ENCODE peak calls at places on chromosomes 5 and 9, in eight cellular contexts. M is heart left ventricle, W is tibial nerve, S is upper lobe of right lung, T is fibroblast of lung, V is A549, L is IMR-90, N is astrocyte. R is an unnamed sample. For H3K4me1, the result is how much of the 10 kb centered on the place peaks cover.

GRCh38 chr5:170737591-170737990 is 45.9 kb upstream of the GABRP start:
- DNase-seq in S (no peak), W (no peak), N (no peak), L (no peak), V (no peak), M (no peak), T (no peak), R (no peak)

GRCh38 chr5:129905467-129906176 is 1.4 kb downstream of the CHSY3 start:
- DNase-seq in S (no peak), N (no peak), T (peak), V (peak), M (peak), W (peak), L (peak), R (no peak)

GRCh38 chr5:135705230-135705631 is 126.4 kb upstream of the CXCL14 start:
- DNase-seq in T (peak), W (no peak), L (peak), S (no peak), M (no peak), V (no peak), N (peak), R (no peak)

GRCh38 chr9:124754289-124754688 is 16.8 kb downstream of the NR6A1 start:
- DNase-seq in W (no peak), T (peak), S (no peak), L (peak), V (peak), N (no peak), M (no peak), R (no peak)

GRCh38 chr5:10652151-10652550 is 88.3 kb downstream of the ANKRD33B start:
- DNase-seq in M (no peak), T (peak), L (peak), V (no peak), N (no peak), S (no peak), W (no peak), R (no peak)

GRCh38 chr9:77594963-77595362 is 53.2 kb downstream of the GNA14 start:
- DNase-seq in S (no peak), V (peak), L (no peak), W (no peak), N (no peak), M (no peak), T (no peak), R (no peak)

GRCh38 chr9:68931821-68932220 is 82.1 kb downstream of the PRKACG start:
- DNase-seq in T (no peak), V (no peak), S (no peak), N (no peak), L (no peak), M (no peak), W (no peak), R (no peak)

GRCh38 chr9:17121264-17121663 is 13.6 kb upstream of the CNTLN start:
- DNase-seq in V (no peak), T (no peak), M (no peak), N (no peak), S (no peak), L (no peak), W (no peak), R (no peak)

GRCh38 chr9:91048739-91049138 is 247.1 kb downstream of the SYK start:
- DNase-seq in V (no peak), L (no peak), M (no peak), W (no peak), S (no peak), T (no peak), N (no peak), R (no peak)

GRCh38 chr9:133143639-133144141 is 20.0 kb downstream of the GBGT1 start:
- DNase-seq in V (no peak), S (no peak), W (no peak), T (no peak), N (no peak), M (no peak), L (no peak), R (no peak)

GRCh38 chr9:122572456-122572855 is 10.7 kb downstream of the OR1L8 start:
- DNase-seq in L (no peak), M (no peak), W (no peak), N (no peak), S (no peak), T (no peak), V (no peak), R (no peak)

GRCh38 chr5:39194466-39195136 is 24.8 kb downstream of the FYB1 start:
- DNase-seq in W (no peak), N (peak), L (peak), V (peak), M (no peak), S (no peak), T (peak), R (no peak)

GRCh38 chr9:131530546-131530929 is 525 bp downstream of the UCK1 start:
- DNase-seq in T (no peak), L (peak), S (peak), W (peak), M (no peak), N (no peak), V (peak), R (no peak)

GRCh38 chr9:123772374-123772773 is 157.6 kb downstream of the DENND1A start:
- DNase-seq in V (no peak), L (no peak), S (no peak), N (no peak), T (no peak), W (no peak), M (no peak), R (no peak)

GRCh38 chr9:84187090-84187489 is 153.5 kb downstream of the SLC28A3 start:
- DNase-seq in T (no peak), N (peak), M (no peak), W (no peak), V (no peak), L (no peak), S (no peak), R (no peak)

GRCh38 chr9:109203761-109204360 is 36.8 kb upstream of the FRRS1L start:
- DNase-seq in S (no peak), M (no peak), L (no peak), N (no peak), W (no peak), V (no peak), T (no peak), R (no peak)

GRCh38 chr9:36846621-36847020 is 187.4 kb downstream of the PAX5 start:
- DNase-seq in V (no peak), M (no peak), T (no peak), S (no peak), W (no peak), L (no peak), N (no peak), R (no peak)

GRCh38 chr9:121483049-121483448 is 16.6 kb downstream of the GGTA1 start:
- DNase-seq in T (no peak), V (no peak), L (no peak), N (no peak), S (no peak), W (no peak), M (no peak), R (no peak)

DNA sequence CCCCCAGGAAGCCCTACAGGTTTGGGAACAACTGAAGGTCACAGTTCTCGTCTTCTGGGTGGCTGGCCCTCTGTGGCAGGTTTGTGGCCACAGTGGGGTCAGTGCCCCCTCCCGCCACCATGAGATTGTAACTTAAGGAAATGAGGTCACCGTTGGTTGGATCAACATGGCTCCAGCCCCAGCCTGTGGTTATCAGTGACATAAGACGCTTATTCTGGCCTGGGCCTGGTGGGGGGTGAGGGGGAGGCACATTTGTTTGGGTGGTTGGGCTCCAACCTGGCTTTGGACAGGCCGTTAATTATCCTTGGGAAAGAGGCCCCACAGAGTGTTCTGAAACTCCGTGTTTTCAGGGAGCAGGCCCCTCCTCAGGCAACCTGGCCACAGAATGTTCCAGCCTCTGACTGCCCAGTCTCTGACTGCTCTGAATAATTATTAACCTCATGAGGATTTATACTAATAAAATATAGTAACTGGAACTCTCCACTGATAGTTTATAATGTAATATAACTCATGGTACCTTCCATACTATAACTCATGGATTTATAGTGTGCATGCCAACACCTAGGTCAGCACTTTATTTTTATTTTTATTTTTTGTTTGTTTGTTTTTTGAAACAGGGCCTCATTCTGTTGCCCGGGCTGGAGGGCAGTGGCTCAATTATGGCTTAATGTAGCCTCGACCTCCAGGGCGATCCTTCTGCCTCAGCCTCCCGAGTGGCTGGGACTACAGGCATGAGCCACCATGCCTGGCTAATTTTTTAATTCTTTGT is 58.0 kb upstream of the RPL26L1 start:
- DNase-seq in V (peak), M (peak), N (peak), W (no peak), T (peak), L (peak), S (no peak), R (peak)
- H3K4me3 ChIP-seq in V (peak), M (no peak), N (no peak), W (no peak), T (no peak), L (no peak), S (no peak), R (peak)

GRCh38 chr9:33851301-33851700 is 34.3 kb downstream of the UBE2R2 start:
- DNase-seq in L (no peak), W (no peak), N (no peak), T (no peak), S (no peak), M (no peak), V (no peak), R (no peak)
- H3K4me1 ChIP-seq in L (under half), W (under half), N (under half), T (under half), S (under half), M (under half), V (half or more), R (under half)

GRCh38 chr5:23332650-23333251 is 174.7 kb upstream of the PRDM9 start:
- DNase-seq in T (peak), W (no peak), L (no peak), V (peak), M (no peak), S (no peak), N (no peak), R (no peak)
- TF ChIP-seq CTCF in T (peak), W (no peak), L (no peak), V (peak), M (no peak), S (peak), N (peak), R (no peak)

DNA sequence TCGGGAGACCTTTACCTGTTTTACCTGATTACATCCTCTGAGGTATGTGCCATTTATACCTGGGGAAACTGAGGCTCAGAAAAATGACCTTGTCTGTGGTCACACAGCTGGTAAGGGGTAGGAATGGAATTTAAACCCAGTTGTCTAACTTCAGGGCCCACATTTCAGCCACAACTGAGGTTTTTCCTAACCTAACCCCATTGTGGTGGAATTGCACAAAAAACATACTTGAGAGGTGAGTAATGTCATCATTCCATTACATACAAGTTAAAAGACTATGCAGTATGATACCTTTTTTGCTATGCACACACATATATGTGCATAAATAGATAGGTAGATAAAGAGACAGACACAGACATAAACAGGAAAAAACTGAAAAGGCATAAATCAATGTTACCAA is 14.1 kb downstream of the FGF1 start:
- DNase-seq in N (peak), V (no peak), M (no peak), L (peak), S (no peak), W (no peak), T (peak), R (no peak)
- H3K4me3 ChIP-seq in N (no peak), V (no peak), M (no peak), L (no peak), S (no peak), W (no peak), T (no peak), R (no peak)

GRCh38 chr9:137037035-137037434 is 5.1 kb upstream of the FUT7 start:
- DNase-seq in V (no peak), S (no peak), M (no peak), L (no peak), T (no peak), N (no peak), W (no peak), R (no peak)

GRCh38 chr9:137038916-137039315 is 7.0 kb upstream of the FUT7 start:
- DNase-seq in V (no peak), T (no peak), W (no peak), L (no peak), S (no peak), N (no peak), M (no peak), R (no peak)

GRCh38 chr9:137035937-137036336 is 4.0 kb upstream of the FUT7 start:
- DNase-seq in V (no peak), L (no peak), T (no peak), S (no peak), W (no peak), M (no peak), N (no peak), R (no peak)

GRCh38 chr9:137035507-137035834 is 3.6 kb upstream of the FUT7 start:
- DNase-seq in W (no peak), M (no peak), T (no peak), L (no peak), N (no peak), S (no peak), V (no peak), R (no peak)

DNA sequence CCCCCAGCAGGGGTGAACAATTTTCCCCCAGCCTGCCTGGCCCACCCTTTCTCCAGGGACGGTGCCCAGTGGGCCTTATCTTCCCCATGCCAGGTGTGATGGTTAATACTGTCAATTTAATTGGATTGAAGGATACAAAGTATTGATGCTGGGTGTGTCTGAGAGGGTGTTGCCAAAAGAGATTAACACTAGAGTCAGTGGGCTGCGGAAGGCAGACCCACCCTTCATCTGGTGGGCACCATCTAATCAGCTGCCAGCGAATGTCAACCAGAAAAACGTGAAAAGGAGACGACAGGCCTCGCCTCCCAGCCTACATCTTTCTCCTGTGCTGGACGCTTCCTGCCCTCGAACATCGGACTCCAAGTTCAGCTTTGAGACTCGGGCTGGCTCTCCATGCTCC is 5.6 kb upstream of the FUT7 start:
- DNase-seq in N (no peak), L (no peak), W (no peak), T (no peak), V (no peak), S (no peak), M (no peak), R (no peak)
- H3K4me1 ChIP-seq in N (under half), L (under half), W (under half), T (under half), V (under half), S (under half), M (under half), R (under half)

DNA sequence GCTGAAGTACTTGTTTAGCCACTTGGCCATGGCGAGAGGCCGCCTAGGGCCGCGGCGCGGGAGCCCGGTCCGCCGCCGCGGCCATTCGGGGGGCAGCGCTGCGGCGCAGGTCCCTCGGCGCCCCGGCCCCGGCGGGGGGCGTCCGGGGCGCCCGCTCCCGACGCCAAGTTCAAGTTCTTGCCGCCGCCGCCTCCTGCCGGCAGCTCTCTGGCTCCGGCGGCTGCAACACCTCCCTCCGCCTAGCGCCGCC is 486 bp downstream of the SHB start:
- DNase-seq in S (no peak), N (no peak), V (peak), L (peak), T (peak), W (no peak), M (no peak), R (no peak)
- TF ChIP-seq CTCF in S (peak), N (no peak), V (peak), L (peak), T (peak), W (no peak), M (peak), R (peak)

DNA sequence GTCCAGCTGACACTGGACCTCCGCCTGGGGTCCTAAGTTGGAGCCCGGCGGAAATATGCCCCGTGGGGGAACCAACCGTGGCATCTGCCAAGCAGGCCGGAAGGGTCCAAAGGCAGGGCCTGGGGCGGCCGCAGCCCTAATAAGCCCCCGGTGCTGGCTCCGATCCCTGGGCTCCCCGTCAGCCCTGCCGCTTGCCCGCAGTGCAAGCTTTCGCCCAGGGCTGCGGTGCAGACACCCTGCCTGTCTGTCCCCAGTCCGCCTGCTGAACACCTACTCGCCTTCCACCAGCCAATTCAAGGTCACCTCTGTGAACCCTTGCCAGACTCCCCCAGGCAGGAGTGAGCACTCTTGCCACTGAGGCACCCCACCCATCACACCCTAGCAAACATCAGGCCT is 499 bp upstream of the PTGR1 start:
- DNase-seq in S (no peak), W (no peak), V (peak), M (no peak), T (no peak), N (no peak), L (no peak), R (no peak)
- H3K4me3 ChIP-seq in S (peak), W (peak), V (peak), M (peak), T (peak), N (peak), L (peak), R (peak)

GRCh38 chr9:110745656-110746055 is 77.1 kb downstream of the MUSK start:
- DNase-seq in V (no peak), W (no peak), T (no peak), L (peak), N (peak), S (no peak), M (no peak), R (no peak)
- H3K4me1 ChIP-seq in V (under half), W (under half), T (under half), L (under half), N (under half), S (under half), M (under half), R (under half)